ENCODE peak calls at places on chromosome 12, in seven cellular contexts. R is ascending aorta; F is NCI-H460; T is stimulated activated CD4-positive, alpha-beta T cell treated with anti-CD3 and anti-CD28 coated beads, Interleukin-15, amount 100 ng/mL, for 1 hour; D is activated CD8-positive, alpha-beta T cell treated with anti-CD3 and anti-CD28 coated beads, Interleukin-2, amount 10 ng/mL, durations not matched to agents 7 days and 5 days; K is smooth muscle cell of the brain vasculature; I is naive thymus-derived CD8-positive, alpha-beta T cell. M is an unnamed sample.

GRCh38 chr12:76967181-76967885 is 88.5 kb upstream of the CSRP2 start:
- DNase-seq in R (no peak), F (no peak), T (no peak), D (no peak), K (no peak), I (no peak), M (no peak)

GRCh38 chr12:109377139-109377685 is 29.5 kb downstream of the MYO1H start:
- DNase-seq in R (no peak), F (no peak), T (no peak), D (no peak), K (no peak), I (no peak), M (no peak)

GRCh38 chr12:66851134-66851533 is 172.3 kb upstream of the GRIP1 start:
- DNase-seq in R (no peak), F (no peak), T (no peak), D (no peak), K (no peak), I (no peak), M (no peak)

GRCh38 chr12:90939382-90939781 is 15.6 kb downstream of the CCER1 start:
- DNase-seq in R (no peak), F (no peak), T (no peak), D (no peak), K (no peak), I (no peak), M (no peak)

GRCh38 chr12:118816296-118816695 is 165.0 kb upstream of the SRRM4 start:
- DNase-seq in R (no peak), F (no peak), T (no peak), D (no peak), K (no peak), I (no peak), M (no peak)

GRCh38 chr12:31238764-31239387 is 87.1 kb downstream of the SINHCAF start:
- DNase-seq in R (no peak), F (peak), T (peak), D (peak), K (peak), I (peak), M (peak)

GRCh38 chr12:101001669-101002068 is 207.1 kb downstream of the ANO4 start:
- DNase-seq in R (no peak), F (no peak), T (no peak), D (no peak), K (no peak), I (no peak), M (no peak)

GRCh38 chr12:93419388-93420034 is 22.2 kb downstream of the UBE2N start:
- DNase-seq in R (no peak), F (peak), T (no peak), D (no peak), K (no peak), I (no peak), M (no peak)

GRCh38 chr12:111635524-111635923 is 36.4 kb upstream of the ATXN2 start:
- DNase-seq in R (no peak), F (no peak), T (no peak), D (no peak), K (no peak), I (no peak), M (no peak)

GRCh38 chr12:121767525-121768016 is 25.9 kb downstream of the RHOF start:
- DNase-seq in R (no peak), F (no peak), T (no peak), D (no peak), K (no peak), I (no peak), M (no peak)

GRCh38 chr12:99170026-99170425 is 477.5 kb upstream of the GARIN6 start:
- DNase-seq in R (no peak), F (no peak), T (no peak), D (no peak), K (no peak), I (no peak), M (no peak)

GRCh38 chr12:50922820-50923219 is 29.5 kb upstream of the HIGD1C start:
- DNase-seq in R (no peak), F (no peak), T (no peak), D (no peak), K (no peak), I (no peak), M (no peak)

GRCh38 chr12:114360485-114360884 is 45.5 kb downstream of the TBX5 start:
- DNase-seq in R (no peak), F (no peak), T (no peak), D (no peak), K (no peak), I (no peak), M (no peak)

GRCh38 chr12:64525461-64526160 is 73.7 kb downstream of the TBK1 start:
- DNase-seq in R (no peak), F (no peak), T (no peak), D (no peak), K (no peak), I (no peak), M (no peak)

GRCh38 chr12:127383281-127383680 is 883.7 kb upstream of the TMEM132C start:
- DNase-seq in R (no peak), F (no peak), T (no peak), D (no peak), K (no peak), I (no peak), M (no peak)

GRCh38 chr12:11822071-11822818 is 172.8 kb downstream of the ETV6 start:
- DNase-seq in R (no peak), F (no peak), T (peak), D (no peak), K (no peak), I (peak), M (no peak)

GRCh38 chr12:58458093-58458492 is 462.2 kb downstream of the LRIG3 start:
- DNase-seq in R (no peak), F (no peak), T (no peak), D (no peak), K (no peak), I (no peak), M (no peak)

GRCh38 chr12:51368640-51369517 is 22.3 kb downstream of the GALNT6 start:
- DNase-seq in R (peak), F (no peak), T (peak), D (peak), K (no peak), I (peak), M (peak)

GRCh38 chr12:54680374-54680773 is 32.2 kb upstream of the DCD start:
- DNase-seq in R (no peak), F (peak), T (no peak), D (peak), K (no peak), I (no peak), M (no peak)

GRCh38 chr12:83434600-83434999 is 747.9 kb downstream of the TMTC2 start:
- DNase-seq in R (no peak), F (no peak), T (no peak), D (no peak), K (peak), I (no peak), M (no peak)

GRCh38 chr12:90652280-90652679 is 302.7 kb downstream of the CCER1 start:
- DNase-seq in R (no peak), F (no peak), T (no peak), D (no peak), K (no peak), I (no peak), M (no peak)

GRCh38 chr12:48001426-48002178 is 2.7 kb downstream of the COL2A1 start:
- DNase-seq in R (no peak), F (peak), T (no peak), D (no peak), K (no peak), I (no peak), M (peak)

GRCh38 chr12:80374615-80375014 is 69.4 kb upstream of the PTPRQ start:
- DNase-seq in R (no peak), F (no peak), T (no peak), D (no peak), K (no peak), I (no peak), M (no peak)

GRCh38 chr12:12327802-12328201 is 22.2 kb downstream of the MANSC1 start:
- DNase-seq in R (no peak), F (peak), T (no peak), D (peak), K (no peak), I (peak), M (peak)

GRCh38 chr12:32542550-32543229 is 136.4 kb upstream of the DNM1L start:
- DNase-seq in R (no peak), F (no peak), T (no peak), D (no peak), K (no peak), I (no peak), M (no peak)

GRCh38 chr12:87652026-87652425 is 377.2 kb downstream of the C12orf50 start:
- DNase-seq in R (no peak), F (no peak), T (no peak), D (no peak), K (no peak), I (no peak), M (no peak)

GRCh38 chr12:32083489-32083888 is 23.2 kb upstream of the BICD1 start:
- DNase-seq in R (no peak), F (no peak), T (no peak), D (no peak), K (no peak), I (no peak), M (no peak)

GRCh38 chr12:105348561-105348960 is 18.1 kb downstream of the C12orf75 start:
- DNase-seq in R (no peak), F (no peak), T (no peak), D (no peak), K (no peak), I (no peak), M (no peak)

GRCh38 chr12:42332301-42332894 is 6.4 kb downstream of the PPHLN1 start:
- DNase-seq in R (no peak), F (peak), T (no peak), D (peak), K (no peak), I (peak), M (no peak)

GRCh38 chr12:38392584-38393144 is 76.1 kb downstream of the ALG10B start:
- DNase-seq in R (no peak), F (peak), T (no peak), D (no peak), K (no peak), I (no peak), M (no peak)

GRCh38 chr12:116666305-116666673 is 71.6 kb downstream of the SPRING1 start:
- DNase-seq in R (no peak), F (no peak), T (no peak), D (no peak), K (no peak), I (no peak), M (no peak)

GRCh38 chr12:89980236-89980635 is 271.6 kb upstream of the ATP2B1 start:
- DNase-seq in R (no peak), F (no peak), T (no peak), D (no peak), K (no peak), I (no peak), M (no peak)

GRCh38 chr12:91818236-91819131 is 327.2 kb downstream of the BTG1 start:
- DNase-seq in R (no peak), F (no peak), T (no peak), D (no peak), K (no peak), I (no peak), M (no peak)

GRCh38 chr12:48940181-48940580 is 14.9 kb upstream of the FKBP11 start:
- DNase-seq in R (no peak), F (no peak), T (no peak), D (no peak), K (no peak), I (no peak), M (no peak)

GRCh38 chr12:94172031-94172430 is 23.7 kb downstream of the PLXNC1 start:
- DNase-seq in R (no peak), F (no peak), T (no peak), D (no peak), K (no peak), I (no peak), M (no peak)

GRCh38 chr12:11891350-11892064 is 179.2 kb upstream of the BCL2L14 start:
- DNase-seq in R (no peak), F (no peak), T (no peak), D (no peak), K (no peak), I (no peak), M (no peak)